ENCODE peak calls at places on chromosomes 13 and 19, in five cellular contexts. G, Z, J, U and T are unnamed samples.
A peak's percentile ranks its signal among the peaks of the same experiment; 100 is the strongest.

GRCh38 chr19:34639491-34640085 is 37.4 kb downstream of the SCGB2B2 start:
- DNase-seq in Z (peak; percentile 64), J (peak; percentile 51), G (peak; percentile 77), U (no peak), T (peak; percentile 67)

GRCh38 chr19:35294328-35294727 is 2.4 kb downstream of the MAG start:
- DNase-seq in J (no peak), G (no peak), Z (no peak), U (no peak), T (no peak)

GRCh38 chr19:45812297-45812696 is 2.8 kb downstream of the RSPH6A start:
- DNase-seq in G (no peak), J (no peak), Z (no peak), U (no peak), T (no peak)

GRCh38 chr13:99432637-99433542 is 68.4 kb upstream of the TM9SF2 start:
- DNase-seq in G (peak; percentile 61), U (peak; percentile 84), Z (peak; percentile 57), J (peak; percentile 86), T (peak; percentile 59)

GRCh38 chr13:100330662-100331061 is 241.8 kb downstream of the PCCA start:
- DNase-seq in J (no peak), Z (no peak), G (no peak), U (no peak), T (peak; percentile 8)

GRCh38 chr19:18208098-18208951 is 4.5 kb upstream of the RAB3A start:
- DNase-seq in Z (peak; percentile 55), U (no peak), G (peak; percentile 44), J (peak; percentile 83), T (peak; percentile 86)

GRCh38 chr13:79679334-79679733 is 198.4 kb downstream of the NDFIP2 start:
- DNase-seq in J (peak; percentile 82), G (peak; percentile 43), Z (peak; percentile 58), U (peak; percentile 78), T (peak; percentile 77)

GRCh38 chr13:106078191-106078590 is 457.3 kb downstream of the EFNB2 start:
- DNase-seq in J (no peak), U (no peak), Z (no peak), G (no peak), T (no peak)

GRCh38 chr13:29594310-29594709 is 1.2 kb downstream of the SLC7A1 start:
- DNase-seq in Z (peak; percentile 55), G (peak; percentile 60), U (no peak), J (no peak), T (peak; percentile 77)

GRCh38 chr19:5891572-5891937 is 12.0 kb downstream of the NDUFA11 start:
- DNase-seq in J (no peak), G (no peak), U (no peak), Z (no peak), T (no peak)

GRCh38 chr13:41457589-41458186 is 338 bp downstream of the RGCC start:
- DNase-seq in J (no peak), G (peak; percentile 61), U (peak; percentile 68), Z (no peak), T (no peak)

GRCh38 chr13:21619633-21620220 is 15.8 kb upstream of the MICU2 start:
- DNase-seq in Z (no peak), J (no peak), G (no peak), U (no peak), T (peak; percentile 22)

GRCh38 chr13:42137856-42138537 is 89.5 kb downstream of the DGKH start:
- DNase-seq in G (no peak), U (no peak), J (no peak), Z (no peak), T (peak; percentile 34)

GRCh38 chr19:12969292-12969988 is at the start of gene DAND5:
- DNase-seq in G (no peak), Z (no peak), U (no peak), J (peak; percentile 77), T (no peak)

GRCh38 chr19:40716031-40716654 is 543 bp downstream of the COQ8B start:
- DNase-seq in J (peak; percentile 83), Z (peak; percentile 14), G (peak; percentile 35), U (peak; percentile 87), T (no peak)

GRCh38 chr19:30170495-30171137 is 201.6 kb upstream of the ZNF536 start:
- DNase-seq in Z (no peak), G (no peak), J (no peak), U (no peak), T (no peak)

GRCh38 chr13:105918842-105919741 is 616.4 kb downstream of the EFNB2 start:
- DNase-seq in Z (no peak), J (no peak), G (no peak), U (no peak), T (peak; percentile 69)

GRCh38 chr13:69946443-69946955 is 161.1 kb upstream of the ATXN8OS start:
- DNase-seq in G (no peak), U (no peak), J (no peak), Z (no peak), T (no peak)

GRCh38 chr13:42548731-42549554 is 25.0 kb upstream of the TNFSF11 start:
- DNase-seq in J (no peak), U (no peak), G (no peak), Z (no peak), T (peak; percentile 36)

GRCh38 chr13:107339209-107339608 is 771.3 kb upstream of the ARGLU1 start:
- DNase-seq in Z (no peak), U (no peak), G (no peak), J (no peak), T (no peak)

GRCh38 chr13:112814905-112815585 is 125.2 kb downstream of the ATP11A start:
- DNase-seq in G (no peak), U (no peak), J (no peak), Z (no peak), T (peak; percentile 64)

GRCh38 chr19:4518345-4519171 is at the start of gene PLIN4:
- DNase-seq in J (peak; percentile 86), U (no peak), Z (no peak), G (no peak), T (no peak)

GRCh38 chr19:1672038-1672768 is 19.8 kb upstream of the TCF3 start:
- DNase-seq in G (peak; percentile 55), Z (peak; percentile 52), U (peak; percentile 64), J (peak; percentile 86), T (no peak)

GRCh38 chr19:13133241-13133870 is 15.3 kb downstream of the NACC1 start:
- DNase-seq in G (no peak), U (no peak), J (no peak), Z (no peak), T (no peak)

GRCh38 chr19:53158119-53158656 is 665 bp downstream of the ZNF347 start:
- DNase-seq in J (peak; percentile 80), U (peak; percentile 64), G (peak; percentile 37), Z (peak; percentile 57), T (no peak)

GRCh38 chr13:110470272-110471009 is 91.1 kb downstream of the RAB20 start:
- DNase-seq in G (no peak), Z (no peak), J (no peak), U (no peak), T (no peak)

GRCh38 chr19:47445527-47445926 is 26.2 kb downstream of the SLC8A2 start:
- DNase-seq in Z (no peak), G (no peak), J (no peak), U (no peak), T (no peak)

GRCh38 chr13:37319041-37319443 is 213.6 kb upstream of the CSNK1A1L start:
- DNase-seq in G (no peak), U (no peak), J (no peak), Z (no peak), T (no peak)

GRCh38 chr13:36788276-36788675 is 30.7 kb upstream of the RFXAP start:
- DNase-seq in G (no peak), Z (no peak), J (no peak), U (no peak), T (no peak)

GRCh38 chr13:98313023-98313937 is 136.2 kb upstream of the RNF113B start:
- DNase-seq in U (no peak), J (no peak), G (no peak), Z (no peak), T (no peak)

GRCh38 chr13:52455677-52456041 is 381 bp downstream of the CKAP2 start:
- DNase-seq in G (peak; percentile 84), Z (peak; percentile 85), U (peak; percentile 81), J (peak; percentile 91), T (peak; percentile 62)

GRCh38 chr19:7992575-7992974 is 12.9 kb downstream of the ELAVL1 start:
- DNase-seq in G (no peak), U (no peak), Z (no peak), J (no peak), T (no peak)

GRCh38 chr13:111937763-111938375 is 129.1 kb upstream of the SOX1 start:
- DNase-seq in J (no peak), G (no peak), Z (no peak), U (no peak), T (no peak)

GRCh38 chr19:55369651-55370304 is 485 bp downstream of the IL11 start:
- DNase-seq in U (no peak), Z (no peak), J (no peak), G (peak; percentile 40), T (peak; percentile 57)

GRCh38 chr19:11296264-11296663 is 304 bp downstream of the TSPAN16 start:
- DNase-seq in U (no peak), G (no peak), Z (no peak), J (no peak), T (no peak)

GRCh38 chr13:109162248-109163051 is 533.0 kb downstream of the MYO16 start:
- DNase-seq in G (peak; percentile 12), Z (peak; percentile 45), U (no peak), J (no peak), T (no peak)

GRCh38 chr19:5996598-5997320 is 18.8 kb upstream of the RANBP3 start:
- DNase-seq in G (no peak), J (no peak), Z (no peak), U (no peak), T (no peak)

GRCh38 chr19:1038995-1039645 is 787 bp upstream of the ABCA7 start:
- DNase-seq in Z (no peak), G (no peak), J (no peak), U (no peak), T (no peak)

GRCh38 chr19:21314676-21315075 is 14.5 kb downstream of the ZNF708 start:
- DNase-seq in U (no peak), J (no peak), G (no peak), Z (no peak), T (peak; percentile 42)

GRCh38 chr19:2546128-2547032 is 70.5 kb downstream of the GADD45B start:
- DNase-seq in J (peak; percentile 95), Z (no peak), U (peak; percentile 89), G (no peak), T (no peak)